ENCODE peak calls at places on chromosome 1, in nine cellular contexts. X is sigmoid colon, Y is tibial nerve, B is HCT116, R is endothelial cell of umbilical vein, O is heart left ventricle, M is transverse colon, N is lower leg skin, F is thyroid gland. A is an unnamed sample.

GRCh38 chr1:170893655-170894297 is 41.6 kb upstream of the MROH9 start:
- DNase-seq in X (no peak), Y (no peak), B (no peak), R (no peak), O (no peak), M (no peak), N (no peak), F (no peak), A (no peak)

GRCh38 chr1:232990176-232990723 is 39.8 kb downstream of the NTPCR start:
- DNase-seq in X (no peak), Y (no peak), B (no peak), R (no peak), O (no peak), M (no peak), N (no peak), F (no peak), A (no peak)

GRCh38 chr1:10415211-10415930 is 14.9 kb upstream of the CENPS start:
- DNase-seq in X (peak), Y (peak), B (no peak), R (peak), O (no peak), M (peak), N (peak), F (peak), A (peak)

GRCh38 chr1:15886613-15887167 is 39.2 kb downstream of the SPEN start:
- DNase-seq in X (no peak), Y (no peak), B (no peak), R (no peak), O (no peak), M (no peak), N (no peak), F (no peak), A (no peak)

GRCh38 chr1:34884961-34885360 is 25.4 kb upstream of the SMIM12 start:
- DNase-seq in X (no peak), Y (no peak), B (peak), R (no peak), O (no peak), M (no peak), N (no peak), F (peak), A (no peak)

GRCh38 chr1:235902638-235903542 is 36.2 kb upstream of the LYST start:
- DNase-seq in X (peak), Y (no peak), B (peak), R (no peak), O (no peak), M (peak), N (no peak), F (peak), A (peak)

GRCh38 chr1:24294228-24294672 is 24.9 kb upstream of the GRHL3 start:
- DNase-seq in X (peak), Y (peak), B (no peak), R (peak), O (no peak), M (peak), N (peak), F (no peak), A (peak)

GRCh38 chr1:199954701-199955100 is 72.8 kb upstream of the NR5A2 start:
- DNase-seq in X (no peak), Y (no peak), B (no peak), R (no peak), O (no peak), M (peak), N (no peak), F (no peak), A (no peak)

GRCh38 chr1:46456411-46456963 is 33.1 kb upstream of the DMBX1 start:
- DNase-seq in X (no peak), Y (no peak), B (no peak), R (no peak), O (no peak), M (no peak), N (no peak), F (no peak), A (no peak)

GRCh38 chr1:19113362-19114092 is 96.5 kb downstream of the UBR4 start:
- DNase-seq in X (no peak), Y (no peak), B (peak), R (peak), O (no peak), M (peak), N (no peak), F (peak), A (no peak)

GRCh38 chr1:160116277-160117147 is 953 bp downstream of the ATP1A2 start:
- DNase-seq in X (no peak), Y (no peak), B (no peak), R (no peak), O (peak), M (no peak), N (no peak), F (peak), A (peak)

GRCh38 chr1:94318505-94319030 is 81.2 kb upstream of the ARHGAP29 start:
- DNase-seq in X (no peak), Y (no peak), B (no peak), R (no peak), O (no peak), M (no peak), N (no peak), F (no peak), A (no peak)
- H3K4me3 ChIP-seq in X (no peak), Y (no peak), B (no peak), R (no peak), O (no peak), M (no peak), N (no peak), F (no peak), A (no peak)

GRCh38 chr1:84108900-84109578 is 35.0 kb upstream of the PRKACB start:
- DNase-seq in X (no peak), Y (no peak), B (no peak), R (no peak), O (no peak), M (no peak), N (no peak), F (no peak), A (no peak)
- TF ChIP-seq POLR2A in X (no peak), Y (no peak), B (no peak), R (no peak), O (no peak), M (no peak), N (no peak), F (no peak), A (no peak)

DNA sequence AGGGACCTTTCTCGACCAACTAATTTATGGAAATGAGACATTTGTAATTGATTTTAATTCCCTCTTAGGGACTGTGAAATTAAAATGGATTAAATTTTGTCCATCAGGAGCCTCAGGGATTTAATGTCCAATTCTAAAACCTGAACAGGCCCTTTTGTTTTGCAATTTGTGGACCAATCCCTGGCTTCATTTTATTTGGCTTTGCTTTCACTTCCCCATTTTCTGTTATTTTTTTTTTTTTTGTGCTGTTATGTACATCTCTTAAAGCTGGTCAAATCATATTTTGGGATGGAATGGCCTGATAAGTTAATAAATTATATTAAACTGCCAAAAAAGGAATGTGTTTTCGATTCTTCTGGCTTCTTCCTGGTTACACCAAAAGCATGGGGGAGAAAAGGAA is 28.9 kb downstream of the ZSCAN20 start:
- DNase-seq in X (no peak), Y (no peak), B (no peak), R (no peak), O (no peak), M (no peak), N (no peak), F (no peak), A (no peak)
- H3K4me3 ChIP-seq in X (no peak), Y (no peak), B (no peak), R (no peak), O (no peak), M (no peak), N (no peak), F (no peak), A (no peak)

GRCh38 chr1:77950873-77951272 is 28.0 kb downstream of the FUBP1 start:
- DNase-seq in X (no peak), Y (no peak), B (no peak), R (no peak), O (no peak), M (no peak), N (no peak), F (no peak), A (no peak)

GRCh38 chr1:77948841-77949424 is 29.9 kb downstream of the FUBP1 start:
- DNase-seq in X (no peak), Y (no peak), B (peak), R (peak), O (peak), M (no peak), N (no peak), F (peak), A (no peak)

GRCh38 chr1:77954521-77954920 is 24.4 kb downstream of the FUBP1 start:
- DNase-seq in X (no peak), Y (no peak), B (no peak), R (no peak), O (no peak), M (no peak), N (no peak), F (no peak), A (no peak)

GRCh38 chr1:77953907-77954306 is 25.0 kb downstream of the FUBP1 start:
- DNase-seq in X (no peak), Y (no peak), B (no peak), R (no peak), O (no peak), M (no peak), N (no peak), F (no peak), A (no peak)

DNA sequence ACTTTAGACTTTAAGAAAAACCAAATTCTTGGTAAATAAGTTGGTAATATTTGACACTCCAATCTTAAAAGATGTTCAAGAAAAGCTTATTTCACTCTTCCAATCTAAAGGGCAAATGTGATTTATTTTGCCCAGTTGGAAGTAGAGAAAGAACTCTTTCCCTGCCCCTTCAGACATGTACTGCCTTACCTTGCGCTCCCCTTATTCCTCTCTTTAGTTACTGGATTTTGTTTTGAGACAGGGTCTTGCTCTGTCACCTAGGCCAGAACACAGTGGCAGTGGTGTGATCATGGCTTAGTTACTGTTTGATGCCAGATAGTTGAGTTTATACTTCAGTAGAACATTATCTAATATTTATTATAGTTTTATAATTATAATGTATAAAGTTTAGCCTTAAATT is 27.5 kb downstream of the FUBP1 start:
- DNase-seq in X (no peak), Y (no peak), B (no peak), R (no peak), O (no peak), M (no peak), N (no peak), F (no peak), A (no peak)
- TF ChIP-seq POLR2A in X (no peak), Y (no peak), B (no peak), R (no peak), O (no peak), M (no peak), N (no peak), F (no peak), A (no peak)

GRCh38 chr1:156623946-156624813 is 5.0 kb downstream of the HAPLN2 start:
- DNase-seq in X (peak), Y (no peak), B (no peak), R (peak), O (peak), M (peak), N (no peak), F (peak), A (peak)
- H3K4me3 ChIP-seq in X (peak), Y (peak), B (no peak), R (peak), O (peak), M (no peak), N (peak), F (no peak), A (peak)